ENCODE peak calls at places on chromosomes 7 and 10, in five cellular contexts. D is IMR-90, I is fibroblast of lung, X is mesendoderm, Y is neural progenitor cell. H is an unnamed sample. For H3K4me1, the result is how much of the 10 kb centered on the place peaks cover.

GRCh38 chr7:130901209-130901783 is 167.3 kb upstream of the KLF14 start:
- DNase-seq in D (peak), I (peak), X (no peak), Y (peak), H (peak)

GRCh38 chr7:19284596-19285300 is 139.5 kb upstream of the FERD3L start:
- DNase-seq in D (peak), I (no peak), X (no peak), Y (no peak), H (no peak)

GRCh38 chr10:28241766-28242399 is 61.0 kb downstream of the MPP7 start:
- DNase-seq in D (peak), I (peak), X (peak), Y (peak), H (no peak)

GRCh38 chr10:101222683-101223273 is 6.5 kb downstream of the LBX1 start:
- DNase-seq in D (no peak), I (no peak), X (no peak), Y (peak), H (no peak)

GRCh38 chr10:126639084-126639483 is 31.4 kb downstream of the C10orf90 start:
- DNase-seq in D (no peak), I (no peak), X (no peak), Y (no peak), H (no peak)

GRCh38 chr7:98199131-98199530 is 12.1 kb upstream of the BHLHA15 start:
- DNase-seq in D (peak), I (peak), X (no peak), Y (no peak), H (no peak)

GRCh38 chr7:90999989-91000979 is 263.9 kb upstream of the FZD1 start:
- DNase-seq in D (peak), I (peak), X (no peak), Y (peak), H (no peak)

GRCh38 chr7:115748123-115748738 is 282.3 kb downstream of the TFEC start:
- DNase-seq in D (peak), I (peak), X (peak), Y (peak), H (no peak)

GRCh38 chr7:129343099-129343700 is 91.0 kb upstream of the STRIP2 start:
- DNase-seq in D (peak), I (peak), X (peak), Y (peak), H (no peak)

GRCh38 chr7:44068054-44068453 is 2.7 kb upstream of the PGAM2 start:
- DNase-seq in D (peak), I (peak), X (no peak), Y (no peak), H (peak)

GRCh38 chr10:49167629-49168540 is 20.3 kb downstream of the TMEM273 start:
- DNase-seq in D (no peak), I (no peak), X (no peak), Y (no peak), H (no peak)

GRCh38 chr10:74851834-74852233 is 25.4 kb downstream of the KAT6B start:
- DNase-seq in D (no peak), I (no peak), X (no peak), Y (no peak), H (no peak)

GRCh38 chr10:58856508-58857240 is 319.8 kb upstream of the PHYHIPL start:
- DNase-seq in D (peak), I (peak), X (peak), Y (peak), H (no peak)

GRCh38 chr10:105950410-105950809 is 1214.1 kb downstream of the SORCS1 start:
- DNase-seq in D (peak), I (peak), X (peak), Y (peak), H (no peak)

GRCh38 chr7:81014266-81014665 is 95.4 kb upstream of the SEMA3C start:
- DNase-seq in D (peak), I (peak), X (no peak), Y (no peak), H (no peak)

GRCh38 chr10:88125766-88126165 is 262.3 kb downstream of the PTEN start:
- DNase-seq in D (no peak), I (no peak), X (no peak), Y (no peak), H (no peak)

GRCh38 chr7:24864214-24864817 is 107.1 kb upstream of the GSDME start:
- DNase-seq in D (no peak), I (no peak), X (no peak), Y (no peak), H (no peak)

GRCh38 chr7:122619664-122620063 is 79.3 kb downstream of the RNF133 start:
- DNase-seq in D (no peak), I (no peak), X (no peak), Y (no peak), H (no peak)

GRCh38 chr10:79059859-79060379 is 8.8 kb upstream of the ZMIZ1 start:
- DNase-seq in D (no peak), I (no peak), X (no peak), Y (no peak), H (peak)

GRCh38 chr10:22320591-22321155 is at the start of gene BMI1:
- DNase-seq in D (peak), I (peak), X (peak), Y (peak), H (peak)

GRCh38 chr7:8363407-8364015 is 69.9 kb upstream of the NXPH1 start:
- DNase-seq in D (no peak), I (no peak), X (no peak), Y (no peak), H (no peak)

GRCh38 chr7:67896721-67897120 is 900.1 kb downstream of the TYW1 start:
- DNase-seq in D (no peak), I (no peak), X (no peak), Y (no peak), H (no peak)

GRCh38 chr10:13961096-13961495 is 369.6 kb downstream of the FRMD4A start:
- DNase-seq in D (peak), I (peak), X (peak), Y (no peak), H (no peak)

GRCh38 chr7:122764902-122765301 is 62.2 kb upstream of the RNF148 start:
- DNase-seq in D (no peak), I (no peak), X (no peak), Y (no peak), H (no peak)

GRCh38 chr7:29609162-29610030 is 45.8 kb downstream of the PRR15 start:
- DNase-seq in D (no peak), I (peak), X (peak), Y (peak), H (no peak)

GRCh38 chr10:118669020-118669766 is 73.7 kb upstream of the PRLHR start:
- DNase-seq in D (peak), I (peak), X (peak), Y (peak), H (no peak)

GRCh38 chr10:118668228-118668952 is 72.9 kb upstream of the PRLHR start:
- DNase-seq in D (no peak), I (no peak), X (no peak), Y (no peak), H (no peak)

GRCh38 chr10:118666350-118666749 is 70.9 kb upstream of the PRLHR start:
- DNase-seq in D (no peak), I (no peak), X (no peak), Y (no peak), H (no peak)

GRCh38 chr10:118669835-118670234 is 74.4 kb upstream of the PRLHR start:
- DNase-seq in D (no peak), I (no peak), X (no peak), Y (no peak), H (no peak)

DNA sequence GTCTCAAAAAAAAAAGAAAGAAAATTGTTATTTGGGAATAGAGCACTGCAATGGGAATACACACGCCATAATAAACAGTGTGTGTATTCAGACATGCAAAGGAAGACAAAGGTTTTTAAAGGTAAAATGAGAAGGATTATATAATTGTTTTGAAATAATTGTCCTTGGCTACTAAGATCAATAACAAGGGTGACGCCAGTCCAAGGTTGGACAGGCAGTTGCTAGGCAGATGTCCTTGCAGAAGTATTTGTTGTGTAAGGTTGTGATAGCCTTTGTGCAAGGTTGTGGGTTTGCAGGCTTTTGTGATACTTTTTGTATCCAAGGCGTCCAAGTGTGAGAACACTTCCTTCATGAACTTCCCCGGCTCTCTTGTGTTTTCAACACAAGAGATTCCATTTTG is 72.3 kb upstream of the PRLHR start:
- DNase-seq in D (no peak), I (no peak), X (no peak), Y (no peak), H (no peak)
- H3K9ac ChIP-seq in D (no peak), I (no peak), X (no peak), Y (no peak), H (no peak)

GRCh38 chr7:158280467-158281154 is 307.0 kb downstream of the PTPRN2 start:
- DNase-seq in D (no peak), I (no peak), X (no peak), Y (no peak), H (peak)

GRCh38 chr7:158281441-158281840 is 306.2 kb downstream of the PTPRN2 start:
- DNase-seq in D (no peak), I (no peak), X (no peak), Y (no peak), H (no peak)

GRCh38 chr7:158277219-158278141 is 310.1 kb downstream of the PTPRN2 start:
- DNase-seq in D (no peak), I (no peak), X (no peak), Y (no peak), H (peak)

GRCh38 chr7:158278745-158279320 is 308.8 kb downstream of the PTPRN2 start:
- DNase-seq in D (no peak), I (no peak), X (peak), Y (no peak), H (no peak)

GRCh38 chr7:158279539-158280466 is 307.8 kb downstream of the PTPRN2 start:
- DNase-seq in D (no peak), I (no peak), X (no peak), Y (no peak), H (peak)
- H3K4me1 ChIP-seq in D (under half), I (under half), X (under half), Y (under half), H (under half)

DNA sequence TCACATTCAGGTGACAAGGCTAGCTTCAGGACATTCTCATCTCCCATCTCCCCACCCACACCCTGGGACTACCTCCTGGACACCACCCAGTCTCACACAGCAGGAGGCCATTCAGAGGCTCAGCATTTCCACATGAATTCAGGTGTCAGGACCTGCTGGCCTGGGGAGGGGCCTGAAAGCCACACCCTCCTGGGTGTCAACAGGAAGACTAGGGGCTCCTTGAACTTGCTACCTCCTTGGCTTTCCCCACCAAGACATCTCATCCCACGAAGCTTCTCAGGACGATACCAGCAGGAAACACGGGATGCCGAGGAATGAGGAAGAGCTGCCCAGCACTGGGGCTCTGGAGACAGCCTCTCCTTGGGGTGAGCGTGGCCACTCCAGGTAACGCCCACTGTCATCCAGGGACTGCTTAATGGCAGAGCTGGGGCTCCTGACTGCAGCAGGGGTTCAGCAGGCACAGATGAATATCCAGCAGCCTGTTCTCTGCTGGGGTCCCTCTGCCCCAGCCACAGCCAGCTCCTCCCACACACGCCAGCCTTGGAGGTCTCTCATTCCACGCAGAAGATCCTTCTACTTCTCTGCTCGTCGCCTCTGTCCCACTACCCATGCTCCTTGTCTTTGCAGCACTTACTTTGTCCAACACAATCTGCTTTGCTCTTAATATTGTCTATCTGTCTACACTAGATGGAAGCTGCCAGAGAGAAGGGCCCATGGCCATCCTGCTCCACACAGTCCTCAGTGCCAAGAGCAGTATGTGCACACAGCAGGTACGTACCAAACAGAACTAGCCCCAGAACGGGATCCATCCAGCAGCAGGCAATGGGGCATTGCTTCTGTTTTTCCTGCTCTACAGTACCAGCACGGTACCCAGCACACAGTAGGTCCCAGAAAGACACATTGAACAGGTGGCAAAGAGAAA is 88.7 kb downstream of the FAM53B start:
- DNase-seq in D (no peak), I (no peak), X (no peak), Y (no peak), H (peak)
- H3K9ac ChIP-seq in D (no peak), I (no peak), X (no peak), Y (no peak), H (no peak)

GRCh38 chr10:76397210-76397881 is 965.9 kb downstream of the LRMDA start:
- DNase-seq in D (no peak), I (peak), X (peak), Y (no peak), H (peak)

GRCh38 chr10:76397957-76398665 is 966.7 kb downstream of the LRMDA start:
- DNase-seq in D (no peak), I (no peak), X (no peak), Y (no peak), H (no peak)

GRCh38 chr10:76401006-76401405 is 969.6 kb downstream of the LRMDA start:
- DNase-seq in D (no peak), I (no peak), X (no peak), Y (no peak), H (no peak)

GRCh38 chr10:76396126-76396525 is 964.7 kb downstream of the LRMDA start:
- DNase-seq in D (no peak), I (no peak), X (no peak), Y (no peak), H (no peak)

GRCh38 chr10:76399216-76399615 is 967.8 kb downstream of the LRMDA start:
- DNase-seq in D (no peak), I (no peak), X (no peak), Y (no peak), H (no peak)
- H3K4me1 ChIP-seq in D (under half), I (under half), X (under half), Y (under half), H (under half)

DNA sequence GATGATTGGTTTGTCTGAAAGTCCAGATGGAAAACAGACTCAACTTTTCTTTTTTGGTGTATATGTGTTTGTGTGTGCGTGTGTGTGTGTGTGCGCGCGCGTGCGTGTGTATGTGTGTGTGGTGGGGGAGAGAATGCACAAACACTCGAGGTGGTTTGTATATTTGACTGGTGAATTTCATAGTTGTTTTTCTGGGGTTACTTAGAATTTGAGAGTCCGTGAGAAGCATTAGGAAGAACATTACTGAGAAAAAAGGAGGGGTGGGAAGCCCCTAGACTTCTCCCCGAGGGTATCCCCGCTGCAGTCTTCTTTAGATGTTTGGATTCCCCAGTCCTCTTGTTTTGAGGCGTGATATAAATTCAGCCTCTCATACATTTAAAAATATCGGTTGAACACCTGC is 6.0 kb downstream of the CAMK1D start:
- DNase-seq in D (no peak), I (no peak), X (no peak), Y (no peak), H (no peak)
- H3K9ac ChIP-seq in D (no peak), I (no peak), X (no peak), Y (no peak), H (no peak)

GRCh38 chr7:45241339-45242109 is 83.9 kb downstream of the RAMP3 start:
- DNase-seq in D (no peak), I (no peak), X (no peak), Y (no peak), H (no peak)

GRCh38 chr7:45239486-45239885 is 81.9 kb downstream of the RAMP3 start:
- DNase-seq in D (peak), I (peak), X (no peak), Y (no peak), H (no peak)

GRCh38 chr7:45240187-45240776 is 82.7 kb downstream of the RAMP3 start:
- DNase-seq in D (no peak), I (no peak), X (no peak), Y (no peak), H (no peak)

GRCh38 chr7:45242261-45242660 is 84.7 kb downstream of the RAMP3 start:
- DNase-seq in D (no peak), I (no peak), X (no peak), Y (no peak), H (no peak)

DNA sequence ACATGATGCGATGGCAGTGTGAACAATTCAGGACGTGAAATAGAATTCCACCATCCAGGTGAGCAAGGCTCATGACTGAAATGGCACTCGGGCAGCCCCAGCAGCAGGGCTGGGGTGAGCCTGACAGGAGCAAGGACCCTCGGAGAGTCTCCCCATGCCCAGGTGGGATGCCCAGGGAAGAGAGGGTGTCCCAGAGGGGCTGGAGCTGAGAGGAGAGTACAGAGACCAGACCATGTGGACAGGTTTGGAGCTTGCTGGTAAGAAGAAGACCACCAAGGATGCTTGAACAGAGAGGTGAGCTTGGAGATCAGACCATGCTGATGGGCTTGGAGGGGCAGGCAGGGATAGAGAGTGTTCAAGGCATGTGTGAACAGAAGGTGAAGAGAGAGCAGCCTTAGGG is 83.3 kb downstream of the RAMP3 start:
- DNase-seq in D (no peak), I (no peak), X (no peak), Y (no peak), H (no peak)
- H3K4me1 ChIP-seq in D (under half), I (under half), X (under half), Y (under half), H (under half)

DNA sequence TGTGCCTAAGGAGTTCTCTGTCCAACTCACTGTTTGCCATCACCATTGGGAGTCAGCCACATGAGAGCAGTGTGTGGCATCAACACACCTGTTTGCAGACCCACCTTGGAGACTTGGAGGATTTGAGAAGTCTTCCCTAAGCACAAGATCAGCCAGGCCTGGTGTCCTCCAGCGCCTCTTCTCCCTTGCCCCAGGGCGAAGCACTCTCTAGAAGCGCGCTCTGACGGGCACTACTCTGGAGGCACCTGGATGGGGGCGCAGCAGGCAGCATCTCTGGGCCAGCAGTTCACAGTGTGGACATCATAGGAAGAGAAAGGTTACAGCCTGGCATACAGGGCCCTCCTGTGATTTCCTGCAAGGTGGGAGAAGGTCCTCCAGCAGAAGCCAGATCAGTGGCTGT is 289.3 kb downstream of the CELF2 start:
- DNase-seq in D (no peak), I (no peak), X (no peak), Y (no peak), H (no peak)
- H3K9ac ChIP-seq in D (no peak), I (no peak), X (no peak), Y (no peak), H (no peak)

GRCh38 chr7:121182281-121182680 is 146.5 kb upstream of the WNT16 start:
- DNase-seq in D (no peak), I (no peak), X (no peak), Y (no peak), H (no peak)
- H3K4me1 ChIP-seq in D (under half), I (under half), X (under half), Y (under half), H (under half)

GRCh38 chr10:2201534-2202104 is 464.3 kb upstream of the ADARB2 start:
- DNase-seq in D (no peak), I (no peak), X (peak), Y (peak), H (no peak)
- H3K9ac ChIP-seq in D (no peak), I (no peak), X (no peak), Y (no peak), H (no peak)

H was measured in kidney.